ENCODE peak calls at places on chromosomes 12 and 14, in nine cellular contexts. One of them, this sample, is unnamed.

GRCh38 chr12:46617167-46617566 is 208.6 kb downstream of the SLC38A4 start:
- DNase-seq in NCI-H460: no peak
- DNase-seq in HuH-7: no peak
- DNase-seq in DMS53: no peak
- DNase-seq in hypothalamus: no peak
- DNase-seq in omental fat pad: no peak
- DNase-seq in GM04503: peak; percentile 93
- DNase-seq in anterior cingulate cortex: no peak
- DNase-seq in T1000: no peak
- DNase-seq in this sample: no peak

GRCh38 chr14:52911904-52912303 is 38.9 kb downstream of the FERMT2 start:
- DNase-seq in HuH-7: no peak
- DNase-seq in DMS53: no peak
- DNase-seq in omental fat pad: no peak
- DNase-seq in NCI-H460: no peak
- DNase-seq in anterior cingulate cortex: no peak
- DNase-seq in T1000: no peak
- DNase-seq in GM04503: no peak
- DNase-seq in hypothalamus: no peak
- DNase-seq in this sample: no peak

GRCh38 chr12:101891462-101891971 is 14.1 kb downstream of the DRAM1 start:
- DNase-seq in HuH-7: peak; percentile 34
- DNase-seq in anterior cingulate cortex: no peak
- DNase-seq in T1000: no peak
- DNase-seq in hypothalamus: no peak
- DNase-seq in GM04503: peak; percentile 84
- DNase-seq in NCI-H460: no peak
- DNase-seq in omental fat pad: no peak
- DNase-seq in DMS53: peak; percentile 53
- DNase-seq in this sample: no peak

GRCh38 chr14:105090493-105091334 is 25.5 kb upstream of the GPR132 start:
- DNase-seq in GM04503: no peak
- DNase-seq in anterior cingulate cortex: peak; percentile 53
- DNase-seq in hypothalamus: peak; percentile 50
- DNase-seq in omental fat pad: peak; percentile 84
- DNase-seq in HuH-7: peak; percentile 89
- DNase-seq in DMS53: peak; percentile 90
- DNase-seq in T1000: peak; percentile 30
- DNase-seq in NCI-H460: peak; percentile 87
- DNase-seq in this sample: peak; percentile 90

GRCh38 chr14:55706893-55707292 is 126.9 kb downstream of the KTN1 start:
- DNase-seq in DMS53: peak; percentile 52
- DNase-seq in NCI-H460: no peak
- DNase-seq in T1000: no peak
- DNase-seq in omental fat pad: no peak
- DNase-seq in hypothalamus: no peak
- DNase-seq in anterior cingulate cortex: no peak
- DNase-seq in GM04503: no peak
- DNase-seq in HuH-7: no peak
- DNase-seq in this sample: no peak

GRCh38 chr14:52267501-52268190 is at the start of gene PTGDR:
- DNase-seq in T1000: no peak
- DNase-seq in hypothalamus: no peak
- DNase-seq in NCI-H460: no peak
- DNase-seq in HuH-7: no peak
- DNase-seq in GM04503: no peak
- DNase-seq in omental fat pad: no peak
- DNase-seq in DMS53: no peak
- DNase-seq in anterior cingulate cortex: no peak
- DNase-seq in this sample: peak; percentile 52

GRCh38 chr12:83077037-83077436 is 390.3 kb downstream of the TMTC2 start:
- DNase-seq in NCI-H460: no peak
- DNase-seq in T1000: no peak
- DNase-seq in DMS53: no peak
- DNase-seq in anterior cingulate cortex: no peak
- DNase-seq in omental fat pad: no peak
- DNase-seq in GM04503: no peak
- DNase-seq in HuH-7: no peak
- DNase-seq in hypothalamus: no peak
- DNase-seq in this sample: no peak

GRCh38 chr12:57571926-57572762 is 18.8 kb upstream of the PIP4K2C start:
- DNase-seq in hypothalamus: no peak
- DNase-seq in HuH-7: no peak
- DNase-seq in GM04503: no peak
- DNase-seq in anterior cingulate cortex: no peak
- DNase-seq in omental fat pad: no peak
- DNase-seq in NCI-H460: no peak
- DNase-seq in DMS53: no peak
- DNase-seq in T1000: no peak
- DNase-seq in this sample: no peak

GRCh38 chr12:66351301-66351700 is 49.0 kb downstream of the HELB start:
- DNase-seq in NCI-H460: no peak
- DNase-seq in DMS53: no peak
- DNase-seq in GM04503: no peak
- DNase-seq in anterior cingulate cortex: no peak
- DNase-seq in HuH-7: no peak
- DNase-seq in hypothalamus: no peak
- DNase-seq in omental fat pad: no peak
- DNase-seq in T1000: no peak
- DNase-seq in this sample: no peak

GRCh38 chr12:34347367-34347766 is 325.1 kb downstream of the ALG10 start:
- DNase-seq in NCI-H460: peak; percentile 30
- DNase-seq in GM04503: no peak
- DNase-seq in DMS53: peak; percentile 50
- DNase-seq in omental fat pad: no peak
- DNase-seq in HuH-7: peak; percentile 87
- DNase-seq in T1000: no peak
- DNase-seq in hypothalamus: no peak
- DNase-seq in anterior cingulate cortex: no peak
- DNase-seq in this sample: no peak

GRCh38 chr12:113932411-113933196 is 33.5 kb downstream of the RBM19 start:
- DNase-seq in T1000: no peak
- DNase-seq in hypothalamus: peak; percentile 77
- DNase-seq in anterior cingulate cortex: peak; percentile 79
- DNase-seq in GM04503: no peak
- DNase-seq in DMS53: no peak
- DNase-seq in omental fat pad: no peak
- DNase-seq in NCI-H460: no peak
- DNase-seq in HuH-7: no peak
- DNase-seq in this sample: no peak